ENCODE peak calls at places on chromosomes 13 and 19, in four cellular contexts. One of them, this sample, is unnamed.

GRCh38 chr13:72004975-72005374 is 138.0 kb upstream of the DACH1 start:
- DNase-seq in H9: no peak
- DNase-seq in IMR-90: no peak
- DNase-seq in H1: no peak
- DNase-seq in this sample: no peak

GRCh38 chr19:37334179-37335071 is 36.5 kb upstream of the ZNF527 start:
- DNase-seq in H9: peak; percentile 97
- DNase-seq in IMR-90: peak; percentile 86
- DNase-seq in H1: peak; percentile 90
- DNase-seq in this sample: peak; percentile 98

GRCh38 chr13:98741741-98742435 is 10.6 kb downstream of the SLC15A1 start:
- DNase-seq in H9: no peak
- DNase-seq in IMR-90: no peak
- DNase-seq in H1: no peak
- DNase-seq in this sample: no peak

GRCh38 chr13:105991622-105992254 is 543.7 kb downstream of the EFNB2 start:
- DNase-seq in H9: no peak
- DNase-seq in IMR-90: peak; percentile 80
- DNase-seq in H1: no peak
- DNase-seq in this sample: peak; percentile 15

GRCh38 chr13:98454389-98454881 is 122.5 kb downstream of the STK24 start:
- DNase-seq in H9: no peak
- DNase-seq in IMR-90: peak; percentile 94
- DNase-seq in H1: no peak
- DNase-seq in this sample: no peak

GRCh38 chr13:42401376-42401775 is 129.4 kb downstream of the AKAP11 start:
- DNase-seq in H9: no peak
- DNase-seq in IMR-90: no peak
- DNase-seq in H1: no peak
- DNase-seq in this sample: no peak

GRCh38 chr19:41323023-41323422 is 13.1 kb downstream of the CCDC97 start:
- DNase-seq in H9: no peak
- DNase-seq in IMR-90: peak; percentile 92
- DNase-seq in H1: no peak
- DNase-seq in this sample: no peak

GRCh38 chr13:109672545-109672944 is 113.8 kb downstream of the IRS2 start:
- DNase-seq in H9: no peak
- DNase-seq in IMR-90: peak; percentile 19
- DNase-seq in H1: no peak
- DNase-seq in this sample: no peak

GRCh38 chr13:45296259-45296658 is 44.7 kb downstream of the TPT1 start:
- DNase-seq in H9: no peak
- DNase-seq in IMR-90: peak; percentile 37
- DNase-seq in H1: no peak
- DNase-seq in this sample: no peak

GRCh38 chr13:51435002-51435578 is 17.7 kb downstream of the INTS6 start:
- DNase-seq in H9: no peak
- DNase-seq in IMR-90: peak; percentile 49
- DNase-seq in H1: no peak
- DNase-seq in this sample: peak; percentile 11

GRCh38 chr19:51541458-51542357 is 10.2 kb upstream of the SIGLEC6 start:
- DNase-seq in H9: no peak
- DNase-seq in IMR-90: no peak
- DNase-seq in H1: no peak
- DNase-seq in this sample: no peak
- H2BK5ac ChIP-seq in H9: no peak overlapping the region
- H2BK5ac ChIP-seq in IMR-90: no peak overlapping the region
- H2BK5ac ChIP-seq in H1: no peak overlapping the region
- H2BK5ac ChIP-seq in this sample: no peak overlapping the region

DNA sequence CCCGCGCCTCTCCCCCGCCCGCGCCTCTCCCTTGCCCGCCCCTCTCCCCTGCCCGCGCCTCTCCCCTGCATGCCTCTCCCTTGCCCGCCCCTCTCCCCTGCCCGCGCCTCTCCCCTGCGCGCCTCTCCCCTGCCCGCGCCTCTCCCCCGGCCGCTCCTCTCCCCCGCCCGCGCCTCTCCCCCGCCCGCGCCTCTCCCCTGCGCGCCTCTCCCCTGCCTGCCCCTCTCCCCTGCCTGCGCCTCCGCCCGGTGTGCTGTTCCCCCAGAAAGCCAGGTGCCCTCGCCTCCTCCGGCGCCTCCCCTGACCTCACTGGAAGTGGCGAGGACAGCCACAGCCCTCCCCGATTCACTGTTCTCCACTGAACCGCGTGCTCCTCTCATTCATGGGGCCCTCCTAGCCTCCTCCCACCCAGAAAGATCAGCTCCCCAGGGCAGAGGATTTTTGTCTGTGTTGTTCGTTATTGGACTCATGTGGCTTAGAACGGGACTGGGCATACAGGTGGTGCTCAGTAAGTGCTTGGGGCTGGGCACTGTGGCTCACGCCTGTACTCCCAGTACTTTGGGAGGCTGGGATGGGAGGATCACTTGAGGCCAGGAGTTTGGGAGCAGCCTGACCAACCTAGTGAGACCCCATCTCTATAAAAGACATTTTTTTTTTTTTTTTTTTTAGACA is 3.6 kb downstream of the PRTN3 start:
- DNase-seq in H9: no peak
- DNase-seq in IMR-90: no peak
- DNase-seq in H1: no peak
- DNase-seq in this sample: no peak
- H2BK5ac ChIP-seq in H9: no peak overlapping the region
- H2BK5ac ChIP-seq in IMR-90: no peak overlapping the region
- H2BK5ac ChIP-seq in H1: no peak overlapping the region
- H2BK5ac ChIP-seq in this sample: no peak overlapping the region

DNA sequence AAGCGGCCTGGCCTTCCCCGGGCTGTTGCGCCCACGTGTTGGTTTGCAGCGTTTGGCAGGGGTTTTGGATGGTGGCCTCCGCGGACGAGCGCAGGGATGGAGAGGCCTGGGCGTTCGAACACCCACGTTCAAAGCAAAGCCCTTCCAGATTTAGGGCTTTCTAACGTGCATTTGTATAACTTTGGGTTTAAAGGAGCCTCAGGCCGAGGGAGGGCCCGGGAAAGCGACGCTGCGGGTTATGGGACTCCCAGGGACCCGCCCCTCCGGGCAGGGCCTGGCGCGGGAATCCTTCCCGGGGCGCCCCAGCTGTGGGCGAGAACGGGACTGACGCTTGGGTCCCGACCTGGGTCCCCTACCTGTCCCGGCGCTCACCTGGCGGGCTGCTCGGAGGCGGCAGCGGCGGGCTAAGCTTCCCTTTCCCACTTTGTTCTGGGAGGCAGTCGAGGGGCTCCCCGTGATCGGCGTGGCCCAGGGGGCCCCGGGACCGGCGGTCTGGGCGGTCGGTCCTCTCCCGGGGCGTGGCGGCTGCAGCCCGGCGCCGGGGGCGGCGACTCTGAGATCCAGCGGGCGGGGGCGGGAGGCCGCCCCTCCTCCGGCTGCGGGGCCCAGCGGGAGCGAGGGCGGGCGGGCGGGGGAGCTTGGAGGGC is at the start of gene FBXO17:
- DNase-seq in H9: peak; percentile 67
- DNase-seq in IMR-90: peak; percentile 63
- DNase-seq in H1: peak; percentile 84
- DNase-seq in this sample: peak; percentile 72
- H2BK5ac ChIP-seq in H9: no peak within 1 kb of the TSS
- H2BK5ac ChIP-seq in IMR-90: peak within 1 kb of the TSS; percentile 43
- H2BK5ac ChIP-seq in H1: peak within 1 kb of the TSS; percentile 90
- H2BK5ac ChIP-seq in this sample: peak within 1 kb of the TSS; percentile 82

GRCh38 chr19:12784871-12785430 is 6.3 kb upstream of the JUNB start:
- DNase-seq in H9: no peak
- DNase-seq in IMR-90: peak; percentile 26
- DNase-seq in H1: no peak
- DNase-seq in this sample: no peak
- H2BK5ac ChIP-seq in H9: no peak overlapping the region
- H2BK5ac ChIP-seq in IMR-90: peak overlapping the region; percentile 95
- H2BK5ac ChIP-seq in H1: peak overlapping the region; percentile 82
- H2BK5ac ChIP-seq in this sample: peak overlapping the region; percentile 55

GRCh38 chr19:1467512-1468273 is 11.3 kb downstream of the C19orf25 start:
- DNase-seq in H9: no peak
- DNase-seq in IMR-90: no peak
- DNase-seq in H1: peak; percentile 71
- DNase-seq in this sample: no peak
- H2BK5ac ChIP-seq in H9: no peak overlapping the region
- H2BK5ac ChIP-seq in IMR-90: no peak overlapping the region
- H2BK5ac ChIP-seq in H1: no peak overlapping the region
- H2BK5ac ChIP-seq in this sample: no peak overlapping the region

GRCh38 chr19:48397263-48397635 is 3.8 kb downstream of the GRIN2D start:
- DNase-seq in H9: no peak
- DNase-seq in IMR-90: no peak
- DNase-seq in H1: no peak
- DNase-seq in this sample: no peak
- H2BK5ac ChIP-seq in H9: no peak overlapping the region
- H2BK5ac ChIP-seq in IMR-90: no peak overlapping the region
- H2BK5ac ChIP-seq in H1: no peak overlapping the region
- H2BK5ac ChIP-seq in this sample: no peak overlapping the region

GRCh38 chr19:43782311-43782660 is 1.5 kb upstream of the KCNN4 start:
- DNase-seq in H9: no peak
- DNase-seq in IMR-90: no peak
- DNase-seq in H1: no peak
- DNase-seq in this sample: no peak
- H2BK5ac ChIP-seq in H9: no peak overlapping the region
- H2BK5ac ChIP-seq in IMR-90: peak overlapping the region; percentile 44
- H2BK5ac ChIP-seq in H1: peak overlapping the region; percentile 87
- H2BK5ac ChIP-seq in this sample: no peak overlapping the region

GRCh38 chr19:50333737-50334617 is 4.8 kb upstream of the KCNC3 start:
- DNase-seq in H9: peak; percentile 67
- DNase-seq in IMR-90: no peak
- DNase-seq in H1: peak; percentile 94
- DNase-seq in this sample: no peak
- H2BK5ac ChIP-seq in H9: no peak overlapping the region
- H2BK5ac ChIP-seq in IMR-90: no peak overlapping the region
- H2BK5ac ChIP-seq in H1: peak overlapping the region; percentile 97
- H2BK5ac ChIP-seq in this sample: peak overlapping the region; percentile 69

GRCh38 chr19:54882758-54883157 is 8.7 kb downstream of the FCAR start:
- DNase-seq in H9: no peak
- DNase-seq in IMR-90: no peak
- DNase-seq in H1: no peak
- DNase-seq in this sample: peak; percentile 28

GRCh38 chr19:54881884-54882283 is 7.8 kb downstream of the FCAR start:
- DNase-seq in H9: no peak
- DNase-seq in IMR-90: no peak
- DNase-seq in H1: no peak
- DNase-seq in this sample: no peak

DNA sequence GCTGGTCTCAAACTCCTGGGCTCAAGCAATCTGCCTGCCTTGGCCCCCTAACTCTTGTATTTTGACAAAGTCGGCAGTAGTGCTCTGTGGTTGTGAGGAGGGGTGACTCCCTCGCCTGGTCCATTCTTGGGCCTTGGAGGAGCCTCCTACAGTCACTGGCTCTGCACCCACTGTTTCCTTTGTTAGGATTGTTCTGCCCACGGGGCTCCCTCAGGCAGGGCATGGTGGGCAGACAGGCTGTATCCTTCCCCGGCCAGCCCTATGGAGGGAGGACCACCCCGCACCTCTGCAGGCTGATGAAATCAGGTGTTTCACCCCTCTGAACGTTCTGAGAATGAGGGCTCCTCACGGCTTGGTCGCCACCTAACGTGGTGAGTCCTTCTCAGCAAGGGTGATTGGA is 9.2 kb downstream of the FCAR start:
- DNase-seq in H9: no peak
- DNase-seq in IMR-90: no peak
- DNase-seq in H1: no peak
- DNase-seq in this sample: no peak
- H2BK5ac ChIP-seq in H9: no peak overlapping the region
- H2BK5ac ChIP-seq in IMR-90: no peak overlapping the region
- H2BK5ac ChIP-seq in H1: peak overlapping the region; percentile 78
- H2BK5ac ChIP-seq in this sample: no peak overlapping the region

GRCh38 chr19:6692027-6692426 is 22.1 kb upstream of the TNFSF14 start:
- DNase-seq in H9: no peak
- DNase-seq in IMR-90: no peak
- DNase-seq in H1: no peak
- DNase-seq in this sample: no peak
- H2BK5ac ChIP-seq in H9: no peak overlapping the region
- H2BK5ac ChIP-seq in IMR-90: no peak overlapping the region
- H2BK5ac ChIP-seq in H1: no peak overlapping the region
- H2BK5ac ChIP-seq in this sample: no peak overlapping the region

This sample was measured in mesendoderm.